ENCODE peak calls at places on chromosomes 4 and X, in four cellular contexts. One of them, this sample, is unnamed.

GRCh38 chr4:61493470-61493869 is 293.3 kb downstream of the ADGRL3 start:
- DNase-seq in IMR-90: no peak
- DNase-seq in A549: no peak
- DNase-seq in K562: no peak
- DNase-seq in this sample: no peak

GRCh38 chrX:2689773-2690666 is 1.1 kb upstream of the CD99 start:
- DNase-seq in IMR-90: no peak
- DNase-seq in A549: no peak
- DNase-seq in K562: no peak
- DNase-seq in this sample: peak

GRCh38 chrX:13658602-13659001 is 5.7 kb downstream of the TCEANC start:
- DNase-seq in IMR-90: peak
- DNase-seq in A549: peak
- DNase-seq in K562: peak
- DNase-seq in this sample: peak

GRCh38 chrX:19811807-19812604 is 75.4 kb downstream of the SH3KBP1 start:
- DNase-seq in IMR-90: peak
- DNase-seq in A549: no peak
- DNase-seq in K562: no peak
- DNase-seq in this sample: no peak

GRCh38 chrX:148422531-148422930 is 77.9 kb upstream of the AFF2 start:
- DNase-seq in IMR-90: no peak
- DNase-seq in A549: no peak
- DNase-seq in K562: no peak
- DNase-seq in this sample: no peak

GRCh38 chr4:35124116-35124515 is 1120.2 kb downstream of the ARAP2 start:
- DNase-seq in IMR-90: no peak
- DNase-seq in A549: no peak
- DNase-seq in K562: no peak
- DNase-seq in this sample: no peak

GRCh38 chr4:65482410-65482809 is 187.9 kb downstream of the EPHA5 start:
- DNase-seq in IMR-90: no peak
- DNase-seq in A549: no peak
- DNase-seq in K562: no peak
- DNase-seq in this sample: no peak

GRCh38 chr4:8033776-8034528 is 94.3 kb upstream of the AFAP1 start:
- DNase-seq in IMR-90: no peak
- DNase-seq in A549: no peak
- DNase-seq in K562: no peak
- DNase-seq in this sample: no peak

GRCh38 chr4:145435646-145436045 is 46.0 kb upstream of the SMAD1 start:
- DNase-seq in IMR-90: no peak
- DNase-seq in A549: no peak
- DNase-seq in K562: no peak
- DNase-seq in this sample: no peak

GRCh38 chr4:91454111-91454510 is 849.7 kb upstream of the GRID2 start:
- DNase-seq in IMR-90: no peak
- DNase-seq in A549: no peak
- DNase-seq in K562: no peak
- DNase-seq in this sample: no peak

GRCh38 chr4:91447168-91447567 is 856.6 kb upstream of the GRID2 start:
- DNase-seq in IMR-90: no peak
- DNase-seq in A549: no peak
- DNase-seq in K562: no peak
- DNase-seq in this sample: no peak

GRCh38 chr4:91448668-91449330 is 855.0 kb upstream of the GRID2 start:
- DNase-seq in IMR-90: no peak
- DNase-seq in A549: no peak
- DNase-seq in K562: no peak
- DNase-seq in this sample: no peak
- TF ChIP-seq MAZ in IMR-90: no peak
- TF ChIP-seq MAZ in A549: no peak
- TF ChIP-seq MAZ in K562: no peak
- TF ChIP-seq MAZ in this sample: no peak

GRCh38 chrX:120297923-120298322 is 13.3 kb downstream of the TMEM255A start:
- DNase-seq in IMR-90: no peak
- DNase-seq in A549: no peak
- DNase-seq in K562: no peak
- DNase-seq in this sample: peak

GRCh38 chrX:120290107-120290506 is 21.2 kb downstream of the TMEM255A start:
- DNase-seq in IMR-90: no peak
- DNase-seq in A549: no peak
- DNase-seq in K562: no peak
- DNase-seq in this sample: no peak

GRCh38 chrX:120291211-120291610 is 20.1 kb downstream of the TMEM255A start:
- DNase-seq in IMR-90: no peak
- DNase-seq in A549: no peak
- DNase-seq in K562: no peak
- DNase-seq in this sample: no peak

GRCh38 chrX:120287513-120288112 is 23.6 kb downstream of the TMEM255A start:
- DNase-seq in IMR-90: no peak
- DNase-seq in A549: no peak
- DNase-seq in K562: no peak
- DNase-seq in this sample: peak

GRCh38 chrX:120293015-120293414 is 18.2 kb downstream of the TMEM255A start:
- DNase-seq in IMR-90: no peak
- DNase-seq in A549: no peak
- DNase-seq in K562: no peak
- DNase-seq in this sample: no peak
- TF ChIP-seq MAZ in IMR-90: no peak
- TF ChIP-seq MAZ in A549: no peak
- TF ChIP-seq MAZ in K562: no peak
- TF ChIP-seq MAZ in this sample: no peak

GRCh38 chrX:132908891-132909290 is 49.5 kb downstream of the HS6ST2 start:
- DNase-seq in IMR-90: no peak
- DNase-seq in A549: no peak
- DNase-seq in K562: no peak
- DNase-seq in this sample: no peak

GRCh38 chrX:132909643-132910042 is 48.8 kb downstream of the HS6ST2 start:
- DNase-seq in IMR-90: peak
- DNase-seq in A549: no peak
- DNase-seq in K562: no peak
- DNase-seq in this sample: no peak
- TF ChIP-seq MAZ in IMR-90: no peak
- TF ChIP-seq MAZ in A549: no peak
- TF ChIP-seq MAZ in K562: no peak
- TF ChIP-seq MAZ in this sample: no peak

DNA sequence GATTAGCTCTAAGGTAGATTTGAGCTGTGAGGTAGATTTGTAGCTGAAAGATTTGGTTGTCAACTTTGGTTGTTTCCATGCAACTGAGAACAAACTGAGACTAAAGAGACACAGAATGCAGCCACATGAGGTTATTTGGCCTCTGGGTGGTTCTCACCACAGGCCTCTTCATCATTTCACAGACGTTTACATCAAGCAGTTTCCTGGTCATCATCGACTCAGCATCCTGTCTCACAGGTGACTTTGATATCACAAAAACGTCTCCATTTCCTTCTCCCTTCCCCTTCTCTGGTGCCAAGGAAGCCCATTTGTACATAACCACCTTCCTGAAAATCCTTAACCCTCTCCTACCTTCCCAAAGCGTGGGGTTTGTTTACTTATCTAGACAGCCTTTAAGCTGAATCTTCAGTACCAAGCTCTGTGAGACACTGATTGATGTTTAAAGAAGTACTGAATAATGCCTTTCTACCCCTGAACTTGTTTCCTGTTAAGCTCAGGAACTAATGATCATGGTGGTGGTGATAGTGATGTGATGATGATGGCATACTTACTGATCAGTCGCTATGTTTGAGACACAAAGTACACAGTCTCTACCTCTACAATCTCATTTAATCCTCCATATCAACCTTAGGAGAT is 81.9 kb downstream of the FAM114A1 start:
- DNase-seq in IMR-90: peak
- DNase-seq in A549: no peak
- DNase-seq in K562: no peak
- DNase-seq in this sample: no peak
- TF ChIP-seq MAZ in IMR-90: no peak
- TF ChIP-seq MAZ in A549: no peak
- TF ChIP-seq MAZ in K562: no peak
- TF ChIP-seq MAZ in this sample: no peak

GRCh38 chr4:173370477-173371291 is at the start of gene SAP30:
- DNase-seq in IMR-90: peak
- DNase-seq in A549: peak
- DNase-seq in K562: peak
- DNase-seq in this sample: peak

GRCh38 chr4:173365359-173365996 is 5.3 kb upstream of the SAP30 start:
- DNase-seq in IMR-90: no peak
- DNase-seq in A549: no peak
- DNase-seq in K562: peak
- DNase-seq in this sample: no peak

GRCh38 chr4:173367946-173368345 is 2.8 kb upstream of the SAP30 start:
- DNase-seq in IMR-90: peak
- DNase-seq in A549: no peak
- DNase-seq in K562: peak
- DNase-seq in this sample: no peak

GRCh38 chr4:173370130-173370476 is 651 bp upstream of the SAP30 start:
- DNase-seq in IMR-90: no peak
- DNase-seq in A549: peak
- DNase-seq in K562: peak
- DNase-seq in this sample: no peak

DNA sequence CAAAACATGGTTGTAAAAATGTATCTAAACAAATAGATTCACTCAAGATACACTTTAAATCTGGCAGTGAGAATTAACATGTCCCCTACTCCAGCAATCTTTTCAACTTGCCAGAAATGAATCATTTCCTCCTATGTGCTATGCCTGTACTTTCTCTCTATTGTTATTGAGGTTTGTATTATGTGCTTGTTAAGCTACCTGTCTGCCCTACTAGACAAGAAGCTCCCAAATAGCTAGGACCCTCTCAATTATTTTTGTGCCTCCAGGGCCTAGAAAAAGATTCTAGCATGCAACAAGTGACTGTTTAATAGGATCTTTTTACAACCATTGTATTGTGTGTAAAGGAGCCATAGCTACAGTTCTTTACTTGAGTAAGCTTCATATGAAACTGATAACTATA is 3.5 kb upstream of the SAP30 start:
- DNase-seq in IMR-90: peak
- DNase-seq in A549: no peak
- DNase-seq in K562: no peak
- DNase-seq in this sample: no peak
- TF ChIP-seq MAZ in IMR-90: no peak
- TF ChIP-seq MAZ in A549: no peak
- TF ChIP-seq MAZ in K562: no peak
- TF ChIP-seq MAZ in this sample: no peak

GRCh38 chr4:70734971-70735370 is 13.2 kb downstream of the RUFY3 start:
- DNase-seq in IMR-90: no peak
- DNase-seq in A549: no peak
- DNase-seq in K562: no peak
- DNase-seq in this sample: no peak
- TF ChIP-seq MAZ in IMR-90: no peak
- TF ChIP-seq MAZ in A549: no peak
- TF ChIP-seq MAZ in K562: no peak
- TF ChIP-seq MAZ in this sample: no peak

GRCh38 chr4:176034498-176034897 is 31.1 kb upstream of the WDR17 start:
- DNase-seq in IMR-90: peak
- DNase-seq in A549: no peak
- DNase-seq in K562: no peak
- DNase-seq in this sample: no peak
- TF ChIP-seq MAZ in IMR-90: no peak
- TF ChIP-seq MAZ in A549: no peak
- TF ChIP-seq MAZ in K562: no peak
- TF ChIP-seq MAZ in this sample: no peak